ENCODE peak calls at places on chromosome 4, in six cellular contexts. M is amniotic stem cell; F is naive thymus-derived CD8-positive, alpha-beta T cell; Y is GM20000; R is type B pancreatic cell; E is uterus. S is an unnamed sample.

GRCh38 chr4:6333301-6334202 is 63.9 kb downstream of the WFS1 start:
- DNase-seq in E (no peak), M (no peak), R (no peak), F (no peak), Y (no peak), S (no peak)

GRCh38 chr4:99087887-99088484 is 602 bp downstream of the ADH5 start:
- DNase-seq in Y (peak), E (peak), M (peak), R (no peak), F (no peak), S (peak)

GRCh38 chr4:83212041-83212851 is 72.4 kb downstream of the COQ2 start:
- DNase-seq in Y (no peak), R (no peak), M (no peak), F (peak), E (no peak), S (no peak)

GRCh38 chr4:88967883-88968316 is 89.1 kb downstream of the FAM13A start:
- DNase-seq in F (no peak), R (no peak), Y (no peak), E (no peak), M (no peak), S (no peak)

GRCh38 chr4:137755033-137755471 is 222.8 kb upstream of the PCDH18 start:
- DNase-seq in F (no peak), E (no peak), R (no peak), M (peak), Y (no peak), S (no peak)

GRCh38 chr4:183106839-183107238 is 7.8 kb downstream of the WWC2 start:
- DNase-seq in R (no peak), F (no peak), Y (no peak), E (no peak), M (no peak), S (no peak)

GRCh38 chr4:17781072-17781830 is at the start of gene FAM184B:
- DNase-seq in R (peak), Y (no peak), F (no peak), M (no peak), E (no peak), S (no peak)

GRCh38 chr4:90121961-90122748 is 5.0 kb upstream of the CCSER1 start:
- DNase-seq in E (no peak), M (no peak), Y (no peak), R (no peak), F (no peak), S (no peak)

GRCh38 chr4:153084939-153085630 is 119.2 kb upstream of the TRIM2 start:
- DNase-seq in R (peak), F (peak), M (peak), Y (peak), E (peak), S (peak)

GRCh38 chr4:55396305-55397023 is 707 bp downstream of the TMEM165 start:
- DNase-seq in E (peak), M (peak), F (peak), R (peak), Y (peak), S (no peak)

GRCh38 chr4:36310793-36311192 is 29.4 kb downstream of the DTHD1 start:
- DNase-seq in E (no peak), F (no peak), R (no peak), M (no peak), Y (no peak), S (no peak)

GRCh38 chr4:7429601-7430078 is 5.1 kb downstream of the PSAPL1 start:
- DNase-seq in R (peak), E (no peak), M (no peak), F (no peak), Y (no peak), S (no peak)